ENCODE peak calls at places on chromosomes 1 and 21, in five cellular contexts. X, N, L, Y and B are unnamed samples.
A peak's percentile ranks its signal among the peaks of the same experiment; 100 is the strongest.

GRCh38 chr1:203592156-203592555 is 34.5 kb upstream of the ATP2B4 start:
- DNase-seq in X (no peak), N (peak; percentile 33), L (no peak), Y (no peak), B (no peak)

GRCh38 chr1:37634554-37635308 is at the start of gene RSPO1:
- DNase-seq in X (no peak), N (no peak), L (peak; percentile 24), Y (no peak), B (no peak)

GRCh38 chr1:167755568-167756145 is 33.9 kb downstream of the MPZL1 start:
- DNase-seq in X (no peak), N (no peak), L (no peak), Y (no peak), B (no peak)

GRCh38 chr21:39863111-39863510 is 4.1 kb upstream of the PCP4 start:
- DNase-seq in X (no peak), N (no peak), L (no peak), Y (no peak), B (no peak)

GRCh38 chr1:86861424-86861823 is 52.5 kb downstream of the SELENOF start:
- DNase-seq in X (no peak), N (no peak), L (no peak), Y (no peak), B (no peak)

GRCh38 chr1:55054396-55054795 is 15.0 kb downstream of the PCSK9 start:
- DNase-seq in X (no peak), N (no peak), L (no peak), Y (no peak), B (no peak)

GRCh38 chr1:18999287-18999852 is 42.9 kb upstream of the IFFO2 start:
- DNase-seq in X (no peak), N (peak; percentile 82), L (no peak), Y (peak; percentile 52), B (no peak)

GRCh38 chr1:153490272-153491051 is 30.0 kb upstream of the S100A7 start:
- DNase-seq in X (no peak), N (peak; percentile 92), L (peak; percentile 85), Y (peak; percentile 91), B (peak; percentile 92)

GRCh38 chr1:58986996-58987767 is 203.3 kb upstream of the JUN start:
- DNase-seq in X (no peak), N (no peak), L (no peak), Y (no peak), B (no peak)

GRCh38 chr1:47409311-47410085 is 6.6 kb upstream of the FOXE3 start:
- DNase-seq in X (no peak), N (peak; percentile 36), L (peak; percentile 84), Y (peak; percentile 80), B (no peak)

GRCh38 chr1:181383695-181384094 is 99.6 kb upstream of the CACNA1E start:
- DNase-seq in X (no peak), N (no peak), L (no peak), Y (no peak), B (no peak)

GRCh38 chr1:14190508-14190907 is 408.0 kb upstream of the KAZN start:
- DNase-seq in X (no peak), N (peak; percentile 29), L (peak; percentile 95), Y (no peak), B (no peak)

GRCh38 chr1:164836614-164837018 is 277.6 kb downstream of the PBX1 start:
- DNase-seq in X (no peak), N (no peak), L (no peak), Y (no peak), B (no peak)

GRCh38 chr1:109890115-109890953 is 20.3 kb upstream of the CSF1 start:
- DNase-seq in X (no peak), N (no peak), L (no peak), Y (no peak), B (no peak)

GRCh38 chr21:36535618-36536241 is 55.8 kb upstream of the CLDN14 start:
- DNase-seq in X (no peak), N (no peak), L (no peak), Y (no peak), B (no peak)

GRCh38 chr1:158830904-158831507 is at the start of gene MNDA:
- DNase-seq in X (no peak), N (no peak), L (no peak), Y (no peak), B (no peak)

GRCh38 chr1:206472454-206472853 is 2.2 kb downstream of the IKBKE start:
- DNase-seq in X (peak; percentile 85), N (no peak), L (no peak), Y (peak; percentile 51), B (no peak)

GRCh38 chr1:15386128-15386824 is 23.4 kb upstream of the EFHD2 start:
- DNase-seq in X (no peak), N (no peak), L (no peak), Y (no peak), B (no peak)

GRCh38 chr21:33685613-33686197 is 43.4 kb downstream of the ITSN1 start:
- DNase-seq in X (no peak), N (no peak), L (peak; percentile 30), Y (peak; percentile 69), B (no peak)

GRCh38 chr1:25799758-25800537 is at the start of gene SELENON:
- DNase-seq in X (peak; percentile 88), N (peak; percentile 42), L (peak; percentile 45), Y (no peak), B (no peak)

GRCh38 chr1:5273280-5274003 is 619.0 kb downstream of the AJAP1 start:
- DNase-seq in X (peak; percentile 21), N (no peak), L (no peak), Y (no peak), B (no peak)

GRCh38 chr1:246987083-246987690 is 20.7 kb downstream of the ZNF695 start:
- DNase-seq in X (no peak), N (no peak), L (no peak), Y (no peak), B (no peak)

GRCh38 chr1:16721871-16722641 is 18.3 kb upstream of the RNU1-4 start:
- DNase-seq in X (no peak), N (no peak), L (no peak), Y (no peak), B (peak; percentile 4)

GRCh38 chr1:41861509-41862410 is 57.0 kb downstream of the HIVEP3 start:
- DNase-seq in X (no peak), N (no peak), L (peak; percentile 17), Y (no peak), B (no peak)

GRCh38 chr21:33018707-33019455 is 6.9 kb upstream of the OLIG2 start:
- DNase-seq in X (no peak), N (no peak), L (no peak), Y (no peak), B (no peak)

GRCh38 chr1:8591547-8591946 is 225.9 kb downstream of the RERE start:
- DNase-seq in X (no peak), N (no peak), L (no peak), Y (no peak), B (no peak)

GRCh38 chr1:15352122-15352957 is 57.3 kb upstream of the EFHD2 start:
- DNase-seq in X (no peak), N (peak; percentile 56), L (peak; percentile 95), Y (peak; percentile 73), B (no peak)

GRCh38 chr1:180151508-180151907 is 3.2 kb upstream of the QSOX1 start:
- DNase-seq in X (no peak), N (no peak), L (peak; percentile 88), Y (peak; percentile 87), B (no peak)

GRCh38 chr1:172745014-172745413 is 86.1 kb downstream of the FASLG start:
- DNase-seq in X (no peak), N (no peak), L (peak; percentile 39), Y (peak; percentile 79), B (no peak)

GRCh38 chr1:160821627-160822026 is 25.7 kb downstream of the LY9 start:
- DNase-seq in X (no peak), N (no peak), L (no peak), Y (no peak), B (no peak)

GRCh38 chr1:111988743-111989453 is 570 bp downstream of the KCND3 start:
- DNase-seq in X (no peak), N (no peak), L (no peak), Y (no peak), B (no peak)

GRCh38 chr21:40299441-40299840 is 432.2 kb downstream of the PCP4 start:
- DNase-seq in X (no peak), N (no peak), L (no peak), Y (no peak), B (no peak)

GRCh38 chr1:48735753-48736152 is 40.9 kb downstream of the BEND5 start:
- DNase-seq in X (no peak), N (no peak), L (no peak), Y (no peak), B (no peak)

GRCh38 chr21:27761623-27762022 is 794.7 kb upstream of the ADAMTS5 start:
- DNase-seq in X (no peak), N (no peak), L (no peak), Y (no peak), B (no peak)

GRCh38 chr1:235511470-235512240 is 7.4 kb upstream of the B3GALNT2 start:
- DNase-seq in X (no peak), N (no peak), L (no peak), Y (peak; percentile 23), B (no peak)
- TF ChIP-seq CTCF in X (no peak), N (no peak), L (no peak), Y (no peak), B (no peak)

GRCh38 chr1:53321366-53321765 is 6.5 kb downstream of the LRP8 start:
- DNase-seq in X (peak; percentile 58), N (no peak), L (no peak), Y (no peak), B (no peak)
- TF ChIP-seq CTCF in X (no peak), N (no peak), L (no peak), Y (peak; percentile 50), B (no peak)

DNA sequence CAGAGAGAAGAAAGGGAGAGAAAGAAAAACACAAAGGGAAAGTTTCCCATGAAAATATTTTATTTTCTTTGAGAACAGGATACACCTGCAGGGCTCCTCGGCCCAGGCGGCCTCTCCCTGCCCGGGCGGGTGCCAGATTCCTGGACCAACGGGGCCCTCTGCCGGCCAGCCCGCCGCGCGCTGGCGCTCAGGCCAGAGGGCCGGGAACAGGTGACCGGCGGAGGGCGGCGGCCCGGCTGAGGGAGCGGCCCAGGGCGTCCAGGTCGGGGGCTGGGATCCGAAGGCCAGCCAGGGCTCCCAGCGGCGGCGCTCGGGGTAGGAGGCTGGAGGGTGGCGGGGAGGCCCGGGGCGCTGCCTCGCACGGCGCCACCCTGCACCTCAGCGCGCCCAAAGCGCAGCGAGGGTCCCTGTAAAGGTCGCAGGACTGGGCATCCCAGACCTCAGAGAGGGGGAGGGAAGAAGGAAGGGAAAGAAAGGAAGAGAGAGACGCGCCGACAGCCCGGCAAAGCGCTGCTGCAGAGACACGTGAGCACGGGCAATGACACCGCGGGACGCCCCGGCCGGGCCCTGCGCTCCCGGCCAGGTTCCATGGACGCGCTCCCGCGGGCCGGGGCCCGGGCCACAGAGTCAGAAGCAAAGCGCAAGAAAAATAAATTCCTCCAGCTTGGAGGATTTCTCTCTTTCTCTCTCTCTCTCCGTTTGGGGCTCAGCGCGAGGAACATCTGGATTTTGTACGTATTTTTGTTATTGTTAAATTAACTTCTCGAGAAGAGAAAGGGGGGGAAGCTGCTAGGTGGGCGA is 908 bp downstream of the WNT9A start:
- DNase-seq in X (peak; percentile 91), N (peak; percentile 72), L (peak; percentile 86), Y (no peak), B (peak; percentile 61)
- TF ChIP-seq CTCF in X (peak; percentile 82), N (peak; percentile 85), L (peak; percentile 86), Y (peak; percentile 84), B (peak; percentile 81)

GRCh38 chr1:9909222-9910046 is 635 bp downstream of the CTNNBIP1 start:
- DNase-seq in X (peak; percentile 93), N (no peak), L (peak; percentile 30), Y (no peak), B (no peak)
- TF ChIP-seq CTCF in X (no peak), N (no peak), L (no peak), Y (no peak), B (no peak)